ENCODE peak calls at places on chromosomes 1 and 21, in six cellular contexts. L is NB4; H is mammary epithelial cell; A is HuH-7; Q is tibial artery; X is CD8-positive, alpha-beta memory T cell. W is an unnamed sample.

GRCh38 chr1:9891207-9891606 is 18.9 kb downstream of the CTNNBIP1 start:
- DNase-seq in L (no peak), H (peak), A (no peak), Q (no peak), X (no peak), W (no peak)

GRCh38 chr1:227945891-227946623 is 1.7 kb downstream of the WNT9A start:
- DNase-seq in L (peak), H (peak), A (no peak), Q (peak), X (no peak), W (peak)

GRCh38 chr1:159443063-159443750 is 3.7 kb downstream of the OR10J1 start:
- DNase-seq in L (no peak), H (no peak), A (no peak), Q (no peak), X (no peak), W (no peak)

GRCh38 chr1:70222716-70223235 is 1.6 kb downstream of the SRSF11 start:
- DNase-seq in L (no peak), H (no peak), A (no peak), Q (no peak), X (no peak), W (no peak)

GRCh38 chr1:2785631-2786328 is 15.7 kb downstream of the TTC34 start:
- DNase-seq in L (no peak), H (no peak), A (no peak), Q (no peak), X (no peak), W (no peak)

GRCh38 chr1:16162163-16162822 is 6.4 kb upstream of the EPHA2 start:
- DNase-seq in L (no peak), H (no peak), A (no peak), Q (no peak), X (peak), W (no peak)

GRCh38 chr1:236144446-236145150 is 2.3 kb downstream of the GPR137B start:
- DNase-seq in L (no peak), H (no peak), A (no peak), Q (no peak), X (no peak), W (no peak)

GRCh38 chr1:247111636-247112478 is 7.7 kb upstream of the ZNF669 start:
- DNase-seq in L (peak), H (no peak), A (peak), Q (peak), X (no peak), W (peak)

GRCh38 chr21:44337941-44338895 is 972 bp downstream of the CFAP410 start:
- DNase-seq in L (peak), H (peak), A (peak), Q (peak), X (peak), W (peak)

GRCh38 chr1:23423415-23424170 is 955 bp downstream of the TCEA3 start:
- DNase-seq in L (no peak), H (no peak), A (peak), Q (no peak), X (peak), W (no peak)

GRCh38 chr21:15495965-15496364 is 233.8 kb upstream of the USP25 start:
- DNase-seq in L (no peak), H (peak), A (no peak), Q (no peak), X (no peak), W (peak)

GRCh38 chr1:197745911-197746310 is 29.4 kb downstream of the DENND1B start:
- DNase-seq in L (no peak), H (no peak), A (no peak), Q (no peak), X (no peak), W (no peak)

GRCh38 chr21:44875341-44875740 is 1.9 kb upstream of the PTTG1IP start:
- DNase-seq in L (peak), H (peak), A (peak), Q (no peak), X (peak), W (no peak)

GRCh38 chr1:67766117-67766978 is 66.9 kb downstream of the GNG12 start:
- DNase-seq in L (peak), H (peak), A (no peak), Q (peak), X (peak), W (no peak)

GRCh38 chr1:187001198-187001904 is 172.6 kb downstream of the PLA2G4A start:
- DNase-seq in L (peak), H (peak), A (no peak), Q (no peak), X (no peak), W (no peak)

GRCh38 chr1:119974013-119974412 is 77.7 kb upstream of the ADAM30 start:
- DNase-seq in L (no peak), H (peak), A (no peak), Q (no peak), X (no peak), W (no peak)

GRCh38 chr1:115828101-115829022 is 12.6 kb downstream of the NHLH2 start:
- DNase-seq in L (peak), H (no peak), A (no peak), Q (no peak), X (peak), W (no peak)

GRCh38 chr1:170277985-170278384 is 132.2 kb downstream of the NTMT2 start:
- DNase-seq in L (no peak), H (no peak), A (no peak), Q (no peak), X (no peak), W (no peak)

GRCh38 chr1:3436451-3436850 is 18.0 kb upstream of the ARHGEF16 start:
- DNase-seq in L (no peak), H (no peak), A (no peak), Q (no peak), X (no peak), W (no peak)

GRCh38 chr1:198929111-198929604 is 290.3 kb downstream of the PTPRC start:
- DNase-seq in L (no peak), H (no peak), A (no peak), Q (no peak), X (no peak), W (no peak)

GRCh38 chr1:223712184-223712855 is at the start of gene CAPN2:
- DNase-seq in L (peak), H (peak), A (peak), Q (peak), X (peak), W (no peak)

GRCh38 chr1:79198841-79199240 is 192.3 kb upstream of the ADGRL4 start:
- DNase-seq in L (no peak), H (peak), A (no peak), Q (no peak), X (no peak), W (no peak)

GRCh38 chr21:17848228-17848627 is 29.1 kb upstream of the C21orf91 start:
- DNase-seq in L (no peak), H (peak), A (no peak), Q (peak), X (no peak), W (peak)

GRCh38 chr1:248790456-248790855 is 34.9 kb upstream of the LYPD8 start:
- DNase-seq in L (no peak), H (no peak), A (no peak), Q (no peak), X (no peak), W (no peak)

GRCh38 chr1:215749423-215749822 is 182.3 kb downstream of the KCTD3 start:
- DNase-seq in L (no peak), H (peak), A (no peak), Q (no peak), X (no peak), W (peak)

GRCh38 chr1:24386241-24386640 is 27.3 kb downstream of the STPG1 start:
- DNase-seq in L (no peak), H (no peak), A (no peak), Q (no peak), X (no peak), W (no peak)

GRCh38 chr1:97870574-97870973 is 50.3 kb downstream of the DPYD start:
- DNase-seq in L (no peak), H (no peak), A (no peak), Q (no peak), X (no peak), W (no peak)

GRCh38 chr1:2587071-2587859 is 688 bp downstream of the PRXL2B start:
- DNase-seq in L (peak), H (peak), A (peak), Q (no peak), X (no peak), W (no peak)

GRCh38 chr1:40793617-40794016 is 10.0 kb downstream of the KCNQ4 start:
- DNase-seq in L (no peak), H (no peak), A (no peak), Q (no peak), X (no peak), W (no peak)

GRCh38 chr1:170001266-170001665 is 73.2 kb downstream of the KIFAP3 start:
- DNase-seq in L (no peak), H (peak), A (no peak), Q (no peak), X (no peak), W (no peak)

GRCh38 chr1:6536291-6536690 is 18.0 kb downstream of the NOL9 start:
- DNase-seq in L (no peak), H (no peak), A (no peak), Q (no peak), X (no peak), W (no peak)

GRCh38 chr1:207747627-207748492 is 4.0 kb upstream of the CD46 start:
- DNase-seq in L (no peak), H (no peak), A (no peak), Q (no peak), X (no peak), W (no peak)

GRCh38 chr1:70354332-70355110 is at the start of gene ANKRD13C:
- DNase-seq in L (peak), H (peak), A (peak), Q (peak), X (peak), W (peak)

GRCh38 chr1:171841931-171842723 is 829 bp downstream of the DNM3 start:
- DNase-seq in L (no peak), H (peak), A (peak), Q (no peak), X (peak), W (peak)

GRCh38 chr1:101000141-101000867 is 25.3 kb downstream of the DPH5 start:
- DNase-seq in L (no peak), H (no peak), A (no peak), Q (no peak), X (no peak), W (no peak)

GRCh38 chr1:30043731-30044408 is 679.5 kb downstream of the MATN1 start:
- DNase-seq in L (no peak), H (no peak), A (no peak), Q (no peak), X (no peak), W (no peak)

GRCh38 chr1:227778401-227778947 is 37.0 kb upstream of the PRSS38 start:
- DNase-seq in L (no peak), H (no peak), A (no peak), Q (peak), X (no peak), W (peak)

W was measured in H54.